ENCODE peak calls at places on chromosomes 2 and 18, in ten cellular contexts. J is stimulated activated CD4-positive, alpha-beta T cell treated with anti-CD3 and anti-CD28 coated beads, Interleukin-4, amount 100 ng/mL, for 48 hours; S is kidney; H is epithelial cell of esophagus; K is NCI-H524; I is amniotic stem cell; A is activated T-cell treated with anti-CD3 and anti-CD28 coated beads, Interleukin-2, amount 50 U/mL, for 1 hour; N is progenitor cell of endocrine pancreas; R is Jurkat, Clone E6-1; C is effector memory CD4-positive, alpha-beta T cell. U is an unnamed sample.

GRCh38 chr2:218892693-218893348 is 12.2 kb downstream of the WNT10A start:
- DNase-seq in J (peak; percentile 74), S (peak; percentile 95), H (peak; percentile 78), K (peak; percentile 39), I (peak; percentile 14), A (peak; percentile 89), N (peak; percentile 65), R (peak; percentile 86), C (peak; percentile 83), U (peak; percentile 69)

GRCh38 chr2:239180526-239181073 is 220.2 kb downstream of the HDAC4 start:
- DNase-seq in J (no peak), S (peak; percentile 39), H (no peak), K (no peak), I (no peak), A (peak; percentile 14), N (no peak), R (no peak), C (no peak), U (no peak)

GRCh38 chr2:226756131-226756530 is 43.5 kb downstream of the IRS1 start:
- DNase-seq in J (no peak), S (no peak), H (peak; percentile 99), K (no peak), I (no peak), A (no peak), N (no peak), R (no peak), C (no peak), U (no peak)

GRCh38 chr2:160432633-160433032 is 61.0 kb downstream of the RBMS1 start:
- DNase-seq in J (no peak), S (no peak), H (peak; percentile 93), K (no peak), I (no peak), A (no peak), N (no peak), R (no peak), C (no peak), U (no peak)

GRCh38 chr2:54073796-54074195 is 41.6 kb upstream of the ACYP2 start:
- DNase-seq in J (no peak), S (no peak), H (peak; percentile 94), K (no peak), I (no peak), A (no peak), N (no peak), R (no peak), C (no peak), U (no peak)

GRCh38 chr18:6397931-6398566 is 16.7 kb downstream of the L3MBTL4 start:
- DNase-seq in J (no peak), S (no peak), H (no peak), K (no peak), I (no peak), A (no peak), N (no peak), R (no peak), C (no peak), U (no peak)

GRCh38 chr2:37355735-37356134 is 11.3 kb downstream of the QPCT start:
- DNase-seq in J (no peak), S (no peak), H (no peak), K (no peak), I (no peak), A (no peak), N (no peak), R (no peak), C (no peak), U (no peak)

GRCh38 chr2:1004398-1004797 is 53.7 kb downstream of the SNTG2 start:
- DNase-seq in J (no peak), S (no peak), H (no peak), K (no peak), I (no peak), A (no peak), N (no peak), R (peak; percentile 55), C (no peak), U (no peak)

GRCh38 chr2:202317080-202317859 is 51.7 kb downstream of the NOP58 start:
- DNase-seq in J (no peak), S (no peak), H (peak; percentile 58), K (no peak), I (peak; percentile 39), A (no peak), N (no peak), R (no peak), C (no peak), U (peak; percentile 80)

GRCh38 chr18:7272268-7273049 is 41.6 kb downstream of the LRRC30 start:
- DNase-seq in J (no peak), S (peak; percentile 76), H (peak; percentile 78), K (peak; percentile 33), I (peak; percentile 59), A (no peak), N (peak; percentile 23), R (peak; percentile 9), C (no peak), U (peak; percentile 66)

GRCh38 chr2:233003658-233004555 is 9.1 kb downstream of the NGEF start:
- DNase-seq in J (no peak), S (no peak), H (no peak), K (no peak), I (no peak), A (no peak), N (no peak), R (no peak), C (no peak), U (peak; percentile 21)

GRCh38 chr2:172148246-172148645 is 45.5 kb upstream of the DLX2 start:
- DNase-seq in J (no peak), S (no peak), H (peak; percentile 41), K (no peak), I (no peak), A (no peak), N (no peak), R (no peak), C (no peak), U (no peak)

GRCh38 chr2:113858764-113859163 is 31.1 kb upstream of the ACTR3 start:
- DNase-seq in J (no peak), S (no peak), H (peak; percentile 94), K (no peak), I (peak; percentile 65), A (no peak), N (no peak), R (no peak), C (no peak), U (no peak)

GRCh38 chr18:36295880-36296301 is 1.6 kb upstream of the FHOD3 start:
- DNase-seq in J (no peak), S (no peak), H (no peak), K (no peak), I (no peak), A (no peak), N (no peak), R (no peak), C (no peak), U (no peak)

GRCh38 chr18:76405761-76406356 is 89.2 kb downstream of the ZNF516 start:
- DNase-seq in J (peak; percentile 62), S (no peak), H (peak; percentile 46), K (peak; percentile 71), I (no peak), A (peak; percentile 63), N (no peak), R (no peak), C (no peak), U (no peak)

GRCh38 chr2:213187833-213188532 is 36.6 kb upstream of the IKZF2 start:
- DNase-seq in J (no peak), S (no peak), H (peak; percentile 34), K (no peak), I (no peak), A (no peak), N (peak; percentile 11), R (no peak), C (no peak), U (no peak)

GRCh38 chr18:4358618-4359017 is 96.5 kb downstream of the DLGAP1 start:
- DNase-seq in J (no peak), S (no peak), H (no peak), K (no peak), I (no peak), A (no peak), N (no peak), R (no peak), C (no peak), U (no peak)

GRCh38 chr2:178275600-178275999 is 81.3 kb downstream of the OSBPL6 start:
- DNase-seq in J (no peak), S (no peak), H (no peak), K (no peak), I (no peak), A (no peak), N (no peak), R (no peak), C (no peak), U (no peak)

GRCh38 chr2:1564506-1564905 is 151.2 kb downstream of the TPO start:
- DNase-seq in J (no peak), S (no peak), H (no peak), K (no peak), I (no peak), A (no peak), N (no peak), R (peak; percentile 67), C (no peak), U (no peak)

GRCh38 chr2:221477697-221478096 is 94.4 kb downstream of the EPHA4 start:
- DNase-seq in J (no peak), S (no peak), H (no peak), K (no peak), I (no peak), A (no peak), N (no peak), R (no peak), C (no peak), U (no peak)

GRCh38 chr2:219112070-219112421 is 48.6 kb downstream of the NHEJ1 start:
- DNase-seq in J (no peak), S (no peak), H (no peak), K (no peak), I (no peak), A (no peak), N (no peak), R (no peak), C (no peak), U (no peak)

GRCh38 chr2:109365131-109365530 is 236.1 kb downstream of the SH3RF3 start:
- DNase-seq in J (no peak), S (no peak), H (no peak), K (no peak), I (no peak), A (no peak), N (no peak), R (no peak), C (no peak), U (no peak)

GRCh38 chr2:231270221-231271114 is 72.0 kb downstream of the ARMC9 start:
- DNase-seq in J (no peak), S (no peak), H (no peak), K (no peak), I (no peak), A (no peak), N (no peak), R (no peak), C (no peak), U (no peak)

GRCh38 chr2:29726976-29727375 is 194.4 kb downstream of the ALK start:
- DNase-seq in J (no peak), S (no peak), H (no peak), K (peak; percentile 17), I (no peak), A (no peak), N (no peak), R (no peak), C (no peak), U (no peak)

GRCh38 chr2:120148669-120149068 is 74.5 kb downstream of the TMEM185B start:
- DNase-seq in J (no peak), S (no peak), H (no peak), K (no peak), I (no peak), A (no peak), N (no peak), R (no peak), C (no peak), U (no peak)

GRCh38 chr2:180872256-180872655 is 108.1 kb upstream of the UBE2E3 start:
- DNase-seq in J (no peak), S (no peak), H (no peak), K (no peak), I (no peak), A (no peak), N (no peak), R (no peak), C (no peak), U (no peak)

GRCh38 chr2:159939946-159940345 is 122.5 kb downstream of the PLA2R1 start:
- DNase-seq in J (no peak), S (no peak), H (peak; percentile 10), K (no peak), I (no peak), A (no peak), N (no peak), R (no peak), C (no peak), U (no peak)

U was measured in right lobe of liver.